ENCODE peak calls at places on chromosome 14, in four cellular contexts. A, F, O and V are unnamed samples.

GRCh38 chr14:60922050-60922449 is 58.8 kb downstream of the TRMT5 start:
- DNase-seq in O (no peak), A (no peak), F (no peak), V (no peak)

GRCh38 chr14:91883770-91884169 is 16.4 kb upstream of the TC2N start:
- DNase-seq in A (no peak), F (no peak), O (no peak), V (no peak)

GRCh38 chr14:76125506-76125905 is 26.2 kb upstream of the GPATCH2L start:
- DNase-seq in F (no peak), A (no peak), O (no peak), V (no peak)

GRCh38 chr14:58285132-58285531 is 13.2 kb upstream of the ARID4A start:
- DNase-seq in A (no peak), F (no peak), O (no peak), V (no peak)

GRCh38 chr14:64715628-64716412 is 11.6 kb downstream of the PLEKHG3 start:
- DNase-seq in A (no peak), O (no peak), F (no peak), V (no peak)

GRCh38 chr14:32950584-32950983 is 11.9 kb downstream of the NPAS3 start:
- DNase-seq in F (no peak), O (no peak), A (no peak), V (no peak)

GRCh38 chr14:37150414-37150813 is 22.0 kb downstream of the SLC25A21 start:
- DNase-seq in A (peak; percentile 46), F (no peak), O (no peak), V (peak; percentile 63)

GRCh38 chr14:21086908-21087293 is 11.6 kb downstream of the ZNF219 start:
- DNase-seq in O (no peak), F (no peak), A (no peak), V (no peak)

GRCh38 chr14:65336191-65336591 is 76.3 kb upstream of the FUT8 start:
- DNase-seq in O (no peak), A (no peak), F (no peak), V (no peak)

GRCh38 chr14:64762044-64763034 is 58.1 kb downstream of the PLEKHG3 start:
- DNase-seq in O (no peak), A (peak; percentile 78), F (no peak), V (peak; percentile 35)

GRCh38 chr14:60650382-60650961 is 1.2 kb upstream of the SIX1 start:
- DNase-seq in F (no peak), O (no peak), A (no peak), V (no peak)

GRCh38 chr14:74491952-74492351 is 1.2 kb downstream of the NPC2 start:
- DNase-seq in O (no peak), F (no peak), A (peak; percentile 17), V (peak; percentile 60)

GRCh38 chr14:68598089-68598488 is 194.8 kb downstream of the ZFP36L1 start:
- DNase-seq in A (no peak), F (no peak), O (no peak), V (no peak)

GRCh38 chr14:29925106-29925722 is 2.4 kb downstream of the PRKD1 start:
- DNase-seq in O (no peak), F (no peak), A (no peak), V (no peak)

GRCh38 chr14:35821546-35822411 is 4.4 kb upstream of the BRMS1L start:
- DNase-seq in A (peak; percentile 32), F (no peak), O (no peak), V (peak; percentile 83)

GRCh38 chr14:103834956-103835355 is 12.4 kb downstream of the PPP1R13B start:
- DNase-seq in O (no peak), A (no peak), F (no peak), V (no peak)

GRCh38 chr14:39472078-39472477 is 39.8 kb upstream of the FBXO33 start:
- DNase-seq in A (no peak), F (no peak), O (no peak), V (no peak)

GRCh38 chr14:90605430-90605829 is 208.6 kb downstream of the CALM1 start:
- DNase-seq in O (no peak), F (no peak), A (no peak), V (no peak)

GRCh38 chr14:88421286-88421685 is 35.8 kb downstream of the SPATA7 start:
- DNase-seq in F (no peak), O (no peak), A (no peak), V (no peak)

GRCh38 chr14:23285530-23286019 is 357 bp downstream of the HOMEZ start:
- DNase-seq in A (no peak), O (no peak), F (no peak), V (no peak)

GRCh38 chr14:75811862-75812505 is 150.9 kb downstream of the TTLL5 start:
- DNase-seq in O (no peak), A (no peak), F (no peak), V (no peak)

GRCh38 chr14:68792022-68792829 is 641 bp downstream of the ZFP36L1 start:
- DNase-seq in F (no peak), A (no peak), O (no peak), V (no peak)

GRCh38 chr14:90398315-90398811 is 1.5 kb downstream of the CALM1 start:
- DNase-seq in O (no peak), A (peak; percentile 21), F (no peak), V (no peak)

GRCh38 chr14:103522649-103523582 is at the start of gene CKB:
- DNase-seq in A (peak; percentile 85), F (no peak), O (no peak), V (no peak)

GRCh38 chr14:50871914-50872732 is at the start of gene ABHD12B:
- DNase-seq in A (no peak), O (no peak), F (no peak), V (no peak)

GRCh38 chr14:74938873-74939495 is 15.9 kb upstream of the RPS6KL1 start:
- DNase-seq in A (no peak), F (no peak), O (no peak), V (no peak)

GRCh38 chr14:68772761-68773381 is 20.0 kb downstream of the ZFP36L1 start:
- DNase-seq in A (no peak), F (no peak), O (no peak), V (no peak)

GRCh38 chr14:69501362-69501964 is 16.9 kb downstream of the PLEKHD1 start:
- DNase-seq in A (no peak), O (no peak), F (no peak), V (no peak)

GRCh38 chr14:75724414-75725204 is 63.6 kb downstream of the TTLL5 start:
- DNase-seq in A (no peak), F (no peak), O (no peak), V (no peak)

DNA sequence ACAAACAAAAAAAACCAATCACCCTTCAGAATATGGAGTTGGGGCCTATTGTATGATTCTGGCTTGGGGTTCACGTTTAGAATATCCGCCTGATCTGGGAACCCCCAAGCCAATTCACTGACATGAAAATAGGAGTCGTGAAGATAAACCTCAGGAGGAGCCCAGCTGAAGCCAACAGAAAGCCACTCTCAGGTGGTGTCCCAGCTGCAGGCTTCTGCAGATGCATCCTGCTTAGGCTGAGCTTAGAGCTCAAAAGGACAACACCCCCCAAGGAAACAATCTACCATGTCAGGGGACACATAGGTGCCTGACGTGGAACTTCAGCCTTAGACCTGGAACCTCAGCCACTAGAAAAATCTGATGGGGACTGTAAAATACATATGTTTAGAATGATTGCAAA is 51.9 kb downstream of the SYNE3 start:
- DNase-seq in O (no peak), A (no peak), F (no peak), V (no peak)
- TF ChIP-seq CBX5 in O (no peak), A (no peak), F (no peak), V (no peak)

GRCh38 chr14:104875412-104875751 is 10.3 kb downstream of the CEP170B start:
- DNase-seq in A (no peak), O (no peak), F (no peak), V (no peak)

GRCh38 chr14:104877066-104877805 is 12.2 kb downstream of the CEP170B start:
- DNase-seq in F (no peak), A (no peak), O (no peak), V (no peak)

GRCh38 chr14:104874571-104875411 is 9.7 kb downstream of the CEP170B start:
- DNase-seq in A (no peak), F (no peak), O (no peak), V (no peak)

GRCh38 chr14:104876251-104876699 is 11.2 kb downstream of the CEP170B start:
- DNase-seq in A (peak; percentile 91), F (no peak), O (peak; percentile 31), V (no peak)

DNA sequence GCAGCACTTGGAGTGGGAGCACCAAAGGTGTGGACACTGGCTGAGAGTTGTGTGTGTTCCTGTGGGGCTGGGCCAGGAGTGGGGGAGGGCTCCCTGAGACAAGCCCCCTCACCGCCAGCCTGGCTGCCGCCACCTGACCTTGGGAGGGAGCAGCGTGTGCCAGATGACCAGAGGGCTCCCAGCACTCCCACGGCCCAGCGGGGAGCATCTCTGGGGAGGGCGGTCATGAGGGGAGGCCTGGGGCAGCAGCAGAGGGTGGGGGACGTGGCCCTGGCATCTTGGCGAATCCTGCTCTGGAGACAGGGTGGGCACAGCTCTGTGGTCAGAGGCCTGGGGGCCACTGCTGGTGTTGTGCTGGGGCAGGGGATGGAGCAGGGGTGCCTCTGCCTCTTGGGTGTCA is 10.7 kb downstream of the CEP170B start:
- DNase-seq in O (no peak), A (no peak), F (no peak), V (no peak)
- TF ChIP-seq CBX5 in O (no peak), A (no peak), F (no peak), V (no peak)

GRCh38 chr14:55604467-55604866 is 24.5 kb downstream of the KTN1 start:
- DNase-seq in F (no peak), A (no peak), O (no peak), V (no peak)

GRCh38 chr14:55604900-55605418 is 25.0 kb downstream of the KTN1 start:
- DNase-seq in A (no peak), O (no peak), F (no peak), V (no peak)

GRCh38 chr14:55600784-55601561 is 21.0 kb downstream of the KTN1 start:
- DNase-seq in F (no peak), O (no peak), A (no peak), V (no peak)

GRCh38 chr14:55603401-55603953 is 23.5 kb downstream of the KTN1 start:
- DNase-seq in F (no peak), A (no peak), O (no peak), V (no peak)

DNA sequence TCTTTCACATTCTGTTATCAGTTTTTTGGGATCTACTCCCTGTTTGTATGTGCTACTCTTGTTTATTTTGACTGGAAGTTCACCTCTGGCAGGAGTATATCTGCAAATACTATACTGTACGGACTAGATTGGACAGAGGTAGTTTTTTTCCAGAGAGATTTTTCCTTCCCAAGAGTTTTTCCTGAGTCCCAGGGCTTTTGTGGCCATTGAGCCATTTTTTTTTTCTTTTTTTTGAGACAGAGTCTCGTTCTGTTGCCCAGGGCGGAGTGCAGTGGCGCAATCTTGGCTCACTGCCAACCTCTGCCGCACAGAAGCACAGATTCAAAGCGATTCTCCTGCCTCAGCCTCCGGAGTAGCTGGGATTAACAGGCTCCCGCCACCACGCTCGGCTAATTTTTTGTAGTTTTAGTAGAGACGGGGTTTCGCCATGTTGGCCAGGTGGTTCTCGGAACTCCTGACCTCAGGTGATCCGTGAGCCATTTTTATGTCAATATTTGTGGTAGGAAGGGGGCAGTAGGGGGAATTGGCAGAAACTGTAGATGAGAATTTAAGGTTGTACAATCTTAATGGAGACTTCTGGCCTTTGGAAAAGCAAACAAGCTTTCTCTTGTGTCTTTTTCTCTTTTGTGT is 19.4 kb downstream of the KTN1 start:
- DNase-seq in A (no peak), F (no peak), O (no peak), V (peak; percentile 93)
- TF ChIP-seq CBX5 in A (no peak), F (no peak), O (no peak), V (peak; percentile 86)

DNA sequence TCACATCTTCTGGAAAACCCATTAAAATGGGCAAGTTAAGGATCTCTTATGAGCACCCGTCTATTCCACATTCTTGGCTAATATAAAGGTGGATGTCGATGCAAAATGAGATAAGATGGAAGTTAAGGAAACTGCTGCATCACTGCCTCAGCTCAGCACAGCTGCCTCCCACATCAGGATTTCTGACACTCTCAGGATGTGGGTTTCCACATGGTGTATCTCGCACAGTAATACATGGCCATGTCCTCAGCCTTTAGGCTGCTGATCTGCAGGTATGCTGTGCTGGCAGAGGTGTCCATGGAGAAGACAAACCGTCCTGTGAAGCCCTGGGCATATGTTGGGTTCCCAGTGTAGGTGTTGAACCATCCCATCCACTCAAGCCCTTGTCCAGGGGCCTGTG is 1348.0 kb downstream of the TMEM121 start:
- DNase-seq in A (no peak), F (no peak), O (no peak), V (no peak)
- TF ChIP-seq CBX5 in A (no peak), F (no peak), O (no peak), V (no peak)